ENCODE peak calls at places on chromosomes 3 and 15, in nine cellular contexts. H is right atrium auricular region; R is AG09319; B is activated T-cell treated with anti-CD3 and anti-CD28 coated beads for 48 hours; X is stimulated activated naive CD8-positive, alpha-beta T cell treated with anti-CD3 and anti-CD28 coated beads, Interleukin-15, amount 100 ng/mL, for 72 hours; Q is stimulated activated CD8-positive, alpha-beta memory T cell treated with anti-CD3 and anti-CD28 coated beads, Interleukin-2, amount 100 ng/mL, for 1 hour; C is activated CD8-positive, alpha-beta memory T cell treated with anti-CD3 and anti-CD28 coated beads for 24 hours; F is GM13976; L is stomach. Z is an unnamed sample.

GRCh38 chr15:40343512-40343911 is 2.8 kb upstream of the CCDC9B start:
- DNase-seq in H (no peak), R (no peak), B (no peak), X (no peak), Q (no peak), C (no peak), F (no peak), L (no peak), Z (no peak)

GRCh38 chr15:75725719-75726607 is 13.3 kb upstream of the CSPG4 start:
- DNase-seq in H (no peak), R (no peak), B (no peak), X (no peak), Q (no peak), C (no peak), F (no peak), L (no peak), Z (no peak)

GRCh38 chr3:70620956-70621355 is 308.5 kb upstream of the MDFIC2 start:
- DNase-seq in H (no peak), R (no peak), B (no peak), X (no peak), Q (no peak), C (no peak), F (no peak), L (no peak), Z (no peak)

GRCh38 chr3:40208251-40208650 is 101.3 kb upstream of the EIF1B start:
- DNase-seq in H (no peak), R (no peak), B (no peak), X (no peak), Q (no peak), C (no peak), F (no peak), L (no peak), Z (no peak)

GRCh38 chr15:55907797-55908196 is 85.6 kb downstream of the NEDD4 start:
- DNase-seq in H (no peak), R (peak), B (no peak), X (no peak), Q (no peak), C (no peak), F (no peak), L (no peak), Z (no peak)

GRCh38 chr3:141426404-141427034 is 58.2 kb downstream of the ZBTB38 start:
- DNase-seq in H (peak), R (no peak), B (no peak), X (no peak), Q (no peak), C (peak), F (no peak), L (peak), Z (no peak)

GRCh38 chr15:31540633-31541032 is 214.0 kb downstream of the KLF13 start:
- DNase-seq in H (no peak), R (no peak), B (no peak), X (no peak), Q (no peak), C (no peak), F (no peak), L (no peak), Z (no peak)

GRCh38 chr3:64327039-64327804 is 102.0 kb upstream of the PRICKLE2 start:
- DNase-seq in H (peak), R (no peak), B (no peak), X (no peak), Q (no peak), C (no peak), F (no peak), L (no peak), Z (no peak)

GRCh38 chr3:49779378-49780079 is 6.8 kb downstream of the IP6K1 start:
- DNase-seq in H (no peak), R (no peak), B (no peak), X (no peak), Q (no peak), C (no peak), F (no peak), L (no peak), Z (no peak)

GRCh38 chr15:31157644-31158069 is 56.1 kb upstream of the TRPM1 start:
- DNase-seq in H (peak), R (no peak), B (no peak), X (no peak), Q (no peak), C (peak), F (no peak), L (peak), Z (no peak)

GRCh38 chr15:32125595-32125994 is 95.3 kb downstream of the CHRNA7 start:
- DNase-seq in H (no peak), R (no peak), B (no peak), X (no peak), Q (no peak), C (no peak), F (no peak), L (no peak), Z (no peak)

GRCh38 chr3:40829876-40830275 is 305.1 kb downstream of the ZNF621 start:
- DNase-seq in H (no peak), R (no peak), B (no peak), X (no peak), Q (no peak), C (no peak), F (no peak), L (no peak), Z (no peak)

GRCh38 chr3:15989419-15989818 is 185.1 kb upstream of the GALNT15 start:
- DNase-seq in H (no peak), R (peak), B (no peak), X (no peak), Q (no peak), C (no peak), F (no peak), L (no peak), Z (no peak)

GRCh38 chr3:152558386-152558785 is 276.5 kb upstream of the P2RY1 start:
- DNase-seq in H (no peak), R (no peak), B (no peak), X (no peak), Q (no peak), C (no peak), F (no peak), L (no peak), Z (no peak)

GRCh38 chr15:55681631-55682030 is 61.3 kb downstream of the PRTG start:
- DNase-seq in H (no peak), R (no peak), B (no peak), X (no peak), Q (no peak), C (no peak), F (peak), L (no peak), Z (no peak)

GRCh38 chr15:61173899-61174689 is 55.0 kb downstream of the RORA start:
- DNase-seq in H (no peak), R (no peak), B (no peak), X (no peak), Q (no peak), C (no peak), F (no peak), L (no peak), Z (no peak)

GRCh38 chr15:55766676-55767075 is 23.7 kb upstream of the PRTG start:
- DNase-seq in H (no peak), R (no peak), B (no peak), X (no peak), Q (no peak), C (no peak), F (no peak), L (no peak), Z (no peak)

GRCh38 chr15:29750754-29751153 is 71.5 kb downstream of the TJP1 start:
- DNase-seq in H (no peak), R (no peak), B (no peak), X (no peak), Q (no peak), C (no peak), F (no peak), L (no peak), Z (no peak)

GRCh38 chr3:61877359-61877770 is 316.0 kb downstream of the PTPRG start:
- DNase-seq in H (no peak), R (no peak), B (no peak), X (no peak), Q (no peak), C (no peak), F (peak), L (no peak), Z (no peak)

GRCh38 chr15:38895326-38896282 is 331.0 kb upstream of the RASGRP1 start:
- DNase-seq in H (no peak), R (peak), B (no peak), X (no peak), Q (no peak), C (no peak), F (no peak), L (no peak), Z (no peak)

GRCh38 chr3:177150970-177151627 is 46.2 kb downstream of the TBL1XR1 start:
- DNase-seq in H (no peak), R (peak), B (no peak), X (peak), Q (no peak), C (no peak), F (peak), L (no peak), Z (no peak)

GRCh38 chr3:32882603-32883025 is 64.8 kb downstream of the TRIM71 start:
- DNase-seq in H (no peak), R (no peak), B (no peak), X (peak), Q (no peak), C (no peak), F (no peak), L (no peak), Z (no peak)

GRCh38 chr15:39471791-39472190 is 109.1 kb upstream of the THBS1 start:
- DNase-seq in H (no peak), R (no peak), B (no peak), X (no peak), Q (no peak), C (no peak), F (no peak), L (no peak), Z (no peak)

GRCh38 chr3:53113293-53114010 is 16.8 kb downstream of the RFT1 start:
- DNase-seq in H (no peak), R (no peak), B (no peak), X (no peak), Q (no peak), C (no peak), F (no peak), L (no peak), Z (no peak)

GRCh38 chr15:67011620-67012005 is 53.8 kb upstream of the SMAD3 start:
- DNase-seq in H (no peak), R (no peak), B (no peak), X (no peak), Q (no peak), C (no peak), F (no peak), L (no peak), Z (no peak)

GRCh38 chr3:114035146-114035545 is 21.2 kb downstream of the CCDC191 start:
- DNase-seq in H (no peak), R (no peak), B (no peak), X (no peak), Q (no peak), C (no peak), F (no peak), L (no peak), Z (no peak)

GRCh38 chr3:53032609-53033008 is 13.3 kb downstream of the SFMBT1 start:
- DNase-seq in H (no peak), R (no peak), B (no peak), X (no peak), Q (no peak), C (no peak), F (no peak), L (no peak), Z (no peak)

GRCh38 chr3:102722317-102722716 is 287.5 kb downstream of the ZPLD1 start:
- DNase-seq in H (no peak), R (no peak), B (no peak), X (no peak), Q (no peak), C (no peak), F (no peak), L (no peak), Z (no peak)

GRCh38 chr15:55660153-55660552 is 72.0 kb upstream of the PYGO1 start:
- DNase-seq in H (no peak), R (no peak), B (no peak), X (no peak), Q (no peak), C (no peak), F (no peak), L (no peak), Z (no peak)

Z was measured in germinal center.